ENCODE peak calls at places on chromosomes 1 and 21, in four cellular contexts. E is hepatocyte, H is OCI-LY7, W is neuronal stem cell. N is an unnamed sample.

GRCh38 chr1:200625381-200625824 is 4.9 kb upstream of the KIF14 start:
- DNase-seq in E (no peak), H (no peak), W (no peak), N (peak)

GRCh38 chr21:41403331-41403730 is 22.7 kb upstream of the MX1 start:
- DNase-seq in E (no peak), H (no peak), W (no peak), N (no peak)

GRCh38 chr21:38766987-38767722 is 38.6 kb upstream of the ETS2 start:
- DNase-seq in E (no peak), H (peak), W (no peak), N (no peak)

GRCh38 chr1:151556052-151556451 is 15.9 kb downstream of the TUFT1 start:
- DNase-seq in E (no peak), H (no peak), W (no peak), N (no peak)

GRCh38 chr1:227427411-227427810 is 109.1 kb upstream of the CDC42BPA start:
- DNase-seq in E (no peak), H (no peak), W (no peak), N (no peak)

GRCh38 chr1:54064244-54064643 is 10.8 kb downstream of the TCEANC2 start:
- DNase-seq in E (no peak), H (no peak), W (no peak), N (peak)

GRCh38 chr1:173205146-173206051 is 1.7 kb downstream of the TNFSF4 start:
- DNase-seq in E (peak), H (no peak), W (no peak), N (peak)

GRCh38 chr1:54254055-54254454 is 54.1 kb downstream of the MRPL37 start:
- DNase-seq in E (no peak), H (no peak), W (no peak), N (peak)

GRCh38 chr1:74464037-74464436 is 48.4 kb downstream of the LRRC53 start:
- DNase-seq in E (no peak), H (no peak), W (no peak), N (no peak)

GRCh38 chr1:147527941-147528936 is 13.1 kb upstream of the BCL9 start:
- DNase-seq in E (no peak), H (no peak), W (no peak), N (no peak)
- H2AFZ ChIP-seq in E (no peak), H (no peak), W (peak), N (no peak)

GRCh38 chr1:156845055-156845952 is 13.6 kb downstream of the INSRR start:
- DNase-seq in E (no peak), H (no peak), W (no peak), N (no peak)
- H3K4me3 ChIP-seq in E (no peak), H (no peak), W (no peak), N (no peak)

GRCh38 chr1:58784758-58785423 is 1.0 kb upstream of the JUN start:
- DNase-seq in E (peak), H (peak), W (no peak), N (peak)

GRCh38 chr1:58788259-58788658 is 4.4 kb upstream of the JUN start:
- DNase-seq in E (no peak), H (no peak), W (no peak), N (no peak)

GRCh38 chr1:58786927-58787245 is 3.0 kb upstream of the JUN start:
- DNase-seq in E (no peak), H (no peak), W (no peak), N (no peak)

GRCh38 chr1:58785424-58786058 is 1.7 kb upstream of the JUN start:
- DNase-seq in E (peak), H (peak), W (no peak), N (peak)

DNA sequence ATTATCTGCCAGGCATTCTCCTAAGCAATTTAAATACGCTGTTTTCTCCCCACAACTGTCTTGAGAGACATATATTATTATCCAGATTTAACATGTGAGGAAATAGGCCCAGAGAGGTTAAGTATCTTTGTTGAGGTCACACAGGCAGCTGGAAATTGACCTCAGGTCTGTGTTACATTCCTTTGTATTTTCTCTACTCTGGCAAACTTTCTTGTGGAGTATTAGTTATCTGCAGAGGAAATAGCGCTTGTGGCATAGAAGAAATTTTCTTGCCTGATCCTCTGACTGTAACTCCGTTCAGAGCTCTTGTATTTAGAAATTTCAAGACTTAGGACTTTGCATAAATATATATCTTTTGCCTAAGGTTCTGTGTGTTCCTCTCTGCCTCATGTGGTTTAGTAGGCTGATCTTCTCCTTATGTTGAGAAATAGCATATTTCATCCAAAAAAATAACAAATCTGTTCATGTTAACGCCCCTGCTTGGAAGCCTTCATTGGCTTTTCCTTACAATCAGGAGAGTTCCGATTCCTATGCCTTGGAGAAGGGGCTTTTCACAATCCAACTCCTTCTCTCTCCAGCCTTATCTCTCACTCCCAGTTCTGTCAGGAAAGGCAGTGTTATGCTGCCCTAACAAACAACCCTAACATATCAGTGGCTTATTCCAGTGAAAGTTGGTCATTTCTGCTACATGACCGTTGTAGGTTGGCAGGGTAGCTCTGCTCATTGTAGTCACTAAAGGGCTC is 2.5 kb upstream of the JUN start:
- DNase-seq in E (no peak), H (no peak), W (no peak), N (peak)
- H2AFZ ChIP-seq in E (no peak), H (no peak), W (no peak), N (no peak)

DNA sequence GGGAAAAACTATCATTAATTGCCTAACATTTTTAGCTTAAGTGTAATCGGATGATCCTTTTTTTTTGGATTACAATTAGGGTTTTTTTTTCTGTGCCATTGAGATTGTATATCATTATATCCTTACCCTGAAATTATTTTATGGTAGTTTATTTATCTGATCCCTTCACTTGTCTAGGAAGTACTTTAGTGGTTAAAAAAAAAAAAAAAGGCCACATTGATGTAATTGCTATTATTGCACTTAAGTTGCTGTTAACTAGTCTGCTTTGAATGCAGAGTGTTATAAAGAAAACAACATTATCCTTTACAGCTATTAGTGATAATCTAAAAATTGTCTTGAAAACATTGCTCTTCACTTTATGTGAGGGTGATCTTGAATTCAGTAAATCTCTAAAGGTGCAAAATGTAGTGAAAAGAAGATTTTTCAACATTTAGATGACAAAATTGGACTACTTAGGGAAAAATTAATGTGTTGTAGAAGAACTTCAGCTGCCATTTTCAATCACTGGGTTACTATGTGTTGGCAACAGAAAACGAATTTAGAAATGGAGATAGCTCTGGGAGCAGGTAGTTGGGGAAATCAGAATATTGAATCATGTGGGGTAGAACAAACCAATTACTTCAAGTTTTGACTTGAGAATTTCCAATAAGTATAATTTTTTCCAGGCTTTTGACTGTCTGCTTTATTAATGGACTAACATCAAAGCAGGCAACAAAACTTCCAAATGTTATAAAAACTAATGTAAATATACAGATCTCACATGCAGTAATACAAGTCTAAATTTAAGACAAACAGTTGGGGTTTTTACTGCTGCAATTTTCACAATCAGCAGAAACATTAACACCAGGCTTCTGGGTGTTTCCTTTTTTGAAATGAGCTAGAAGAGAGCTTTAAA is 5.0 kb downstream of the ADGRL2 start:
- DNase-seq in E (no peak), H (no peak), W (no peak), N (no peak)
- H3K4me3 ChIP-seq in E (peak), H (no peak), W (no peak), N (no peak)

GRCh38 chr1:237736372-237737029 is 154.2 kb downstream of the ZP4 start:
- DNase-seq in E (peak), H (peak), W (no peak), N (no peak)
- H2AFZ ChIP-seq in E (no peak), H (no peak), W (peak), N (no peak)

GRCh38 chr1:236850580-236850979 is 55.5 kb downstream of the MTR start:
- DNase-seq in E (no peak), H (no peak), W (no peak), N (no peak)

GRCh38 chr1:236854602-236854978 is 59.5 kb downstream of the MTR start:
- DNase-seq in E (no peak), H (no peak), W (no peak), N (no peak)

GRCh38 chr1:236850077-236850476 is 55.0 kb downstream of the MTR start:
- DNase-seq in E (no peak), H (no peak), W (no peak), N (no peak)

GRCh38 chr1:236851871-236852270 is 56.8 kb downstream of the MTR start:
- DNase-seq in E (no peak), H (no peak), W (no peak), N (no peak)

GRCh38 chr1:236853916-236854601 is 59.0 kb downstream of the MTR start:
- DNase-seq in E (no peak), H (no peak), W (no peak), N (no peak)
- H3K4me3 ChIP-seq in E (no peak), H (no peak), W (no peak), N (no peak)

GRCh38 chr1:59290173-59290954 is 6.5 kb upstream of the FGGY start:
- DNase-seq in E (peak), H (peak), W (no peak), N (peak)
- H2AFZ ChIP-seq in E (no peak), H (no peak), W (no peak), N (no peak)

DNA sequence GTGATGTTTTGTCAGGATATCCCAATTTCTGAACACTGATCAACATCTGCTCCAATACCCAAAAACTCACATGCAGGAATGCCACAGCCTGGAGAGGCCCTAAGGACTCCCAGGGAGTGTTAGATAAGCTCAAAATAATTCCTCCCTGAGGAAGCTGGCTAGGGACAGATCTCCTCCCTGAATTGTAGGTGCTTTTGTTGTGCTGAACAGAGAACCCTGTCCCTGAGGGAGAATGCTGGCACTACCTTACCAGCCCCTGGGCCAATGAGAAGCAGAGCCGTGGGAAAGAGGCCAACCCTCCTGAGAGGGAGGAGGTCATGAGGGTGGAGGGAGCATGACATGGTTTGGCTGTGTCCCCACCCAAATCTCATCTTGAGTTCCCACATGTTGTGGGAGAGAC is 73.6 kb upstream of the PTGFRN start:
- DNase-seq in E (no peak), H (no peak), W (no peak), N (no peak)
- H3K4me3 ChIP-seq in E (no peak), H (no peak), W (no peak), N (no peak)

DNA sequence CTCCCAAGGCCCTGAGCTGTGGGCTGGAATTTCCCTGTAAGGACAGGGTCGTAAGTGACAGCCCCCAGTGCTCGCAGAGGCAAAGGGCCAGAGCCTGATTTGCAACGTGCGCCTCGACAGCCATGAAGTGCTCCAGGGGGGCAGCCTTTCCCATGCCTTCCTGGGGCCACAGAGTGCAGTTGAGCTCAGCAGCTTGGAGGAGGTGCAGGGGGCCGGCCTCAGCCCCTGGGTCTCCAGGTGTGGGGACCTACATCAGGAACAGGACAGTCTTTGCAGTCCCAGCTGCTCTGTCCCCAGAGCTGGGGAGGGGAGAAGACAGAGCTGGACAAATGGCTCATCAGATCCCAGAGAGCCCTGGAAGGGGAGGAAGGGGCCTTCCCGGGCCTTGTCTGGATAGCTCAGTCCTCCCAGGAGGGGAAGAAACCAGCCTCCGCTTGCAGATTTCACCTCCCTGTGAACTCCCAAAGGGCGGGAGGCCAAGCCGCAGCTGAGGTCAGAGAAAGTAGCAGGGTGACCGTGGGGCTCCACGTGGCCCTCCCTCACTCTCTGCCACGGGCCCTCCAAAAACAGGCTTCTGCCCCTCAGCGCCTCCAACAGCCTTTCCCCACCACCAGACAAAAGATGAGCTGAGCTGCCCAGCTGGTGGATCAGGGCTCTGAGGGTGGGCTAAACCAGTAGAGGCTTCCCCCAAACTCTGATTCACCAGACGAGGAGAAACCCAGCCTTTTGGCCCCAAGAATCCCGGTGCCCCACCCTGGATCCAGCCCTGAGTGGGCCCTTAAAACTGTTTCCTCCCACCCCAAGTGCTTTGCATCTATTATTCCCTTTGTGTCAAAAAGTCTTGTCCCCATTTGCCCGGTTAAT is 76.5 kb downstream of the DHRS3 start:
- DNase-seq in E (peak), H (no peak), W (no peak), N (peak)
- H2AFZ ChIP-seq in E (no peak), H (no peak), W (peak), N (no peak)

GRCh38 chr1:28027238-28027637 is 61.2 kb downstream of the EYA3 start:
- DNase-seq in E (no peak), H (no peak), W (no peak), N (peak)

GRCh38 chr1:28028873-28029654 is 59.3 kb downstream of the EYA3 start:
- DNase-seq in E (no peak), H (no peak), W (no peak), N (peak)

GRCh38 chr1:28031173-28031572 is 57.2 kb downstream of the EYA3 start:
- DNase-seq in E (no peak), H (no peak), W (no peak), N (no peak)

GRCh38 chr1:28027660-28028059 is 60.8 kb downstream of the EYA3 start:
- DNase-seq in E (no peak), H (no peak), W (no peak), N (no peak)

DNA sequence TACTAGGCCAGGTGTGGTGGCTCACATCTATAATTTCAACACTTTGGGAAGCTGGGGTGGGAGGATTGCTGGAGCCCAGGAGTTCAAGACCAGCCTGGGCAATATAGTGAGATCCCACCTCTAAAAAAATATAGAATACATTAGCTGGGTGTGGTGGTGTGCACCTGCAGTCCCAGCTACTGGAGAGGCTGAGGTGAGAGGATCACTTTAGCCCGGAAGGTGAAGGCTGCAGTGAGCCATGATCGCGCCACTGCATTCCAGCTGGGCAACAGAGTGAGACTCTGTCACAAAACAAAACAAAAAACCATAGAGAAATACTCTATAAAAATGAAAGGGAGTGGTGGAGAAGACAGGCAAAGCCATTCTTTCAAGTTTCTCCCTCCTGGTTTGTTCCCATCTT is 62.1 kb downstream of the EYA3 start:
- DNase-seq in E (no peak), H (no peak), W (no peak), N (no peak)
- H3K4me3 ChIP-seq in E (no peak), H (no peak), W (no peak), N (no peak)